ENCODE peak calls at places on chromosomes 16 and 17, in six cellular contexts. T is SK-MEL-5; Z is activated CD4-positive, CD25-positive, alpha-beta regulatory T cell; J is sciatic nerve; V is T-cell; H is NCI-H2171 treated with DMSO at 0.1 percent for 48 hours. O is an unnamed sample.

GRCh38 chr16:81107506-81107905 is 11.3 kb upstream of the GCSH start:
- DNase-seq in T (no peak), Z (no peak), J (no peak), V (no peak), H (no peak), O (no peak)

GRCh38 chr17:63946440-63947363 is 14.6 kb upstream of the CD79B start:
- DNase-seq in T (peak; percentile 56), Z (peak; percentile 12), J (no peak), V (peak; percentile 31), H (peak; percentile 16), O (no peak)

GRCh38 chr16:12067714-12068401 is 91.3 kb downstream of the SNX29 start:
- DNase-seq in T (peak; percentile 72), Z (no peak), J (peak; percentile 64), V (no peak), H (peak; percentile 80), O (no peak)

GRCh38 chr17:70074236-70074830 is 692 bp upstream of the KCNJ16 start:
- DNase-seq in T (no peak), Z (no peak), J (no peak), V (no peak), H (no peak), O (no peak)

GRCh38 chr17:2192367-2193028 is 111.1 kb downstream of the SMG6 start:
- DNase-seq in T (peak; percentile 14), Z (no peak), J (peak; percentile 49), V (peak; percentile 46), H (no peak), O (no peak)

GRCh38 chr16:495127-495748 is 32.3 kb upstream of the CAPN15 start:
- DNase-seq in T (peak; percentile 71), Z (no peak), J (no peak), V (no peak), H (peak; percentile 4), O (no peak)

GRCh38 chr17:58284613-58285421 is 4.1 kb upstream of the MPO start:
- DNase-seq in T (no peak), Z (no peak), J (no peak), V (no peak), H (no peak), O (peak; percentile 48)

GRCh38 chr16:81697321-81697885 is 81.7 kb upstream of the PLCG2 start:
- DNase-seq in T (peak; percentile 59), Z (no peak), J (no peak), V (no peak), H (no peak), O (no peak)

GRCh38 chr17:53792451-53792850 is 30.3 kb upstream of the KIF2B start:
- DNase-seq in T (no peak), Z (no peak), J (no peak), V (no peak), H (no peak), O (no peak)

GRCh38 chr16:78436846-78437245 is 337.4 kb downstream of the WWOX start:
- DNase-seq in T (no peak), Z (no peak), J (no peak), V (no peak), H (no peak), O (no peak)

GRCh38 chr17:4786516-4786915 is 352 bp upstream of the VMO1 start:
- DNase-seq in T (no peak), Z (no peak), J (no peak), V (no peak), H (no peak), O (no peak)

GRCh38 chr16:85989863-85990643 is 91.1 kb downstream of the IRF8 start:
- DNase-seq in T (no peak), Z (no peak), J (peak; percentile 34), V (no peak), H (no peak), O (no peak)

GRCh38 chr16:25996052-25996451 is 304.3 kb downstream of the HS3ST4 start:
- DNase-seq in T (peak; percentile 2), Z (no peak), J (no peak), V (no peak), H (peak; percentile 2), O (no peak)

GRCh38 chr17:64707077-64707591 is 45.0 kb upstream of the SMURF2 start:
- DNase-seq in T (peak; percentile 74), Z (no peak), J (peak; percentile 87), V (no peak), H (no peak), O (no peak)

GRCh38 chr16:7246578-7246977 is 86.1 kb upstream of the RBFOX1 start:
- DNase-seq in T (peak; percentile 2), Z (no peak), J (no peak), V (no peak), H (no peak), O (no peak)

GRCh38 chr16:72530434-72530833 is 358.5 kb upstream of the PMFBP1 start:
- DNase-seq in T (peak; percentile 79), Z (no peak), J (no peak), V (no peak), H (no peak), O (no peak)

GRCh38 chr16:89920723-89921122 is 2.1 kb downstream of the MC1R start:
- DNase-seq in T (no peak), Z (no peak), J (no peak), V (no peak), H (no peak), O (no peak)

GRCh38 chr16:11583171-11583570 is 3.5 kb downstream of the LITAF start:
- DNase-seq in T (no peak), Z (no peak), J (no peak), V (no peak), H (no peak), O (no peak)

GRCh38 chr16:85234310-85235235 is 122.3 kb upstream of the CIBAR2 start:
- DNase-seq in T (peak; percentile 25), Z (no peak), J (peak; percentile 79), V (no peak), H (peak; percentile 94), O (peak; percentile 88)

GRCh38 chr16:50198802-50199410 is 45.8 kb downstream of the TENT4B start:
- DNase-seq in T (peak; percentile 20), Z (no peak), J (no peak), V (no peak), H (no peak), O (no peak)

GRCh38 chr17:36825956-36826350 is 111.3 kb upstream of the LHX1 start:
- DNase-seq in T (no peak), Z (no peak), J (no peak), V (no peak), H (no peak), O (no peak)

GRCh38 chr17:58136669-58137279 is 11.4 kb upstream of the OR4D1 start:
- DNase-seq in T (peak; percentile 43), Z (no peak), J (no peak), V (no peak), H (no peak), O (no peak)

GRCh38 chr16:85027968-85028637 is 508 bp downstream of the KIAA0513 start:
- DNase-seq in T (no peak), Z (no peak), J (no peak), V (no peak), H (peak; percentile 17), O (no peak)

GRCh38 chr17:69414408-69415274 is at the start of gene MAP2K6:
- DNase-seq in T (peak; percentile 94), Z (peak; percentile 43), J (peak; percentile 88), V (peak; percentile 74), H (peak; percentile 70), O (peak; percentile 77)

GRCh38 chr17:51014129-51014528 is 106.5 kb downstream of the SPAG9 start:
- DNase-seq in T (no peak), Z (no peak), J (no peak), V (no peak), H (no peak), O (no peak)

GRCh38 chr17:40541060-40541872 is 24.0 kb downstream of the CCR7 start:
- DNase-seq in T (no peak), Z (no peak), J (peak; percentile 68), V (peak; percentile 67), H (no peak), O (no peak)

GRCh38 chr17:70646673-70647072 is 477.3 kb downstream of the KCNJ2 start:
- DNase-seq in T (no peak), Z (no peak), J (no peak), V (no peak), H (no peak), O (no peak)

GRCh38 chr17:1515640-1516402 is 591 bp downstream of the INPP5K start:
- DNase-seq in T (peak; percentile 83), Z (no peak), J (no peak), V (peak; percentile 45), H (peak; percentile 71), O (no peak)

GRCh38 chr17:38701504-38702165 is 3.4 kb upstream of the MLLT6 start:
- DNase-seq in T (peak; percentile 27), Z (peak; percentile 63), J (peak; percentile 75), V (peak; percentile 61), H (peak; percentile 34), O (no peak)

GRCh38 chr17:66805567-66805966 is 29.4 kb upstream of the CACNG5 start:
- DNase-seq in T (no peak), Z (no peak), J (no peak), V (no peak), H (no peak), O (no peak)

GRCh38 chr16:89194340-89195311 is 5.7 kb downstream of the SLC22A31 start:
- DNase-seq in T (no peak), Z (no peak), J (peak; percentile 58), V (no peak), H (no peak), O (no peak)

GRCh38 chr17:17682293-17682736 is 1.1 kb downstream of the RAI1 start:
- DNase-seq in T (no peak), Z (peak; percentile 33), J (peak; percentile 76), V (peak; percentile 29), H (no peak), O (no peak)

GRCh38 chr17:36534117-36534880 is at the start of gene MYO19:
- DNase-seq in T (peak; percentile 71), Z (peak; percentile 37), J (peak; percentile 78), V (no peak), H (peak; percentile 73), O (peak; percentile 74)

GRCh38 chr16:69048328-69049120 is 56.9 kb upstream of the HAS3 start:
- DNase-seq in T (no peak), Z (no peak), J (no peak), V (no peak), H (no peak), O (no peak)

O was measured in type B pancreatic cell.